ENCODE peak calls at places on chromosomes 5 and 9, in four cellular contexts. J is right cardiac atrium; K is left cardiac atrium; C is activated naive CD8-positive, alpha-beta T cell treated with anti-CD3 and anti-CD28 coated beads, Interleukin-2, amount 50 U/mL, for 24 hours. D is an unnamed sample.

GRCh38 chr9:99726758-99727157 is 94.9 kb upstream of the NR4A3 start:
- ATAC-seq in J (no peak), K (peak), C (no peak), D (peak)

GRCh38 chr5:143605403-143606005 is 202.0 kb upstream of the NR3C1 start:
- ATAC-seq in J (peak), K (peak), C (peak), D (no peak)

GRCh38 chr5:66554211-66554610 is 42.0 kb upstream of the MAST4 start:
- ATAC-seq in J (peak), K (peak), C (peak), D (no peak)

GRCh38 chr9:114350636-114351396 is 21.1 kb downstream of the ORM2 start:
- ATAC-seq in J (no peak), K (no peak), C (no peak), D (no peak)

GRCh38 chr9:97666907-97667686 is 30.0 kb downstream of the XPA start:
- ATAC-seq in J (no peak), K (no peak), C (peak), D (no peak)

GRCh38 chr5:34673463-34674125 is 17.5 kb downstream of the RAI14 start:
- ATAC-seq in J (peak), K (no peak), C (no peak), D (no peak)

GRCh38 chr5:50328193-50328729 is 112.8 kb downstream of the EMB start:
- ATAC-seq in J (no peak), K (no peak), C (no peak), D (no peak)

GRCh38 chr5:147417133-147417813 is 92.6 kb downstream of the DPYSL3 start:
- ATAC-seq in J (peak), K (peak), C (no peak), D (peak)

GRCh38 chr9:7439355-7439978 is 360.1 kb downstream of the DMAC1 start:
- ATAC-seq in J (no peak), K (no peak), C (no peak), D (peak)

GRCh38 chr5:163534476-163535172 is 29.2 kb downstream of the MAT2B start:
- ATAC-seq in J (peak), K (peak), C (no peak), D (no peak)

GRCh38 chr5:168843277-168843997 is 264.3 kb upstream of the PANK3 start:
- ATAC-seq in J (peak), K (peak), C (no peak), D (no peak)

GRCh38 chr5:77707786-77708185 is 68.4 kb downstream of the TBCA start:
- ATAC-seq in J (no peak), K (no peak), C (no peak), D (no peak)

GRCh38 chr9:116482740-116483139 is 204.4 kb upstream of the TRIM32 start:
- ATAC-seq in J (peak), K (peak), C (no peak), D (peak)

GRCh38 chr9:95292226-95292625 is 25.3 kb downstream of the FANCC start:
- ATAC-seq in J (no peak), K (no peak), C (no peak), D (no peak)

GRCh38 chr9:20684865-20685696 is 1.0 kb downstream of the FOCAD start:
- ATAC-seq in J (no peak), K (no peak), C (no peak), D (no peak)

GRCh38 chr9:110015759-110016158 is 192.2 kb downstream of the C9orf152 start:
- ATAC-seq in J (peak), K (no peak), C (no peak), D (peak)

GRCh38 chr5:6682239-6682638 is 31.0 kb upstream of the TENT4A start:
- ATAC-seq in J (no peak), K (no peak), C (no peak), D (no peak)

GRCh38 chr5:167908596-167908995 is 382.8 kb upstream of the WWC1 start:
- ATAC-seq in J (no peak), K (no peak), C (no peak), D (no peak)

GRCh38 chr5:5629579-5629978 is 207.1 kb downstream of the ICE1 start:
- ATAC-seq in J (no peak), K (no peak), C (no peak), D (no peak)